ENCODE peak calls at places on chromosomes 5 and 9, in nine cellular contexts. W is HCT116; T is CD4-positive, alpha-beta memory T cell; A is A172; M is cardiac muscle cell; I is stimulated activated CD8-positive, alpha-beta memory T cell treated with anti-CD3 and anti-CD28 coated beads, Interleukin-15, amount 100 ng/mL, for 24 hours; Y is posterior vena cava; G is NCI-H2171 treated with DMSO at 0.1 percent for 48 hours; R is T-helper 1 cell. Z is an unnamed sample.

GRCh38 chr9:126415741-126416370 is 89.2 kb downstream of the MVB12B start:
- DNase-seq in I (no peak), M (no peak), W (no peak), A (no peak), Y (no peak), G (no peak), R (no peak), T (no peak), Z (no peak)

GRCh38 chr5:53249529-53249928 is 140.0 kb upstream of the MOCS2 start:
- DNase-seq in Y (peak), I (no peak), T (no peak), G (no peak), R (no peak), W (no peak), A (peak), M (no peak), Z (no peak)

GRCh38 chr5:177557041-177557647 is 2.8 kb upstream of the FAM193B start:
- DNase-seq in G (no peak), M (peak), Y (no peak), A (peak), T (peak), I (no peak), W (no peak), R (no peak), Z (peak)

GRCh38 chr5:151223447-151224264 is at the start of gene CCDC69:
- DNase-seq in G (peak), W (peak), T (peak), R (no peak), Y (peak), M (peak), A (peak), I (no peak), Z (peak)

GRCh38 chr5:93359296-93359957 is 221.6 kb downstream of the NR2F1-AS1 start:
- DNase-seq in Y (no peak), R (no peak), M (no peak), G (no peak), T (no peak), A (peak), I (no peak), W (peak), Z (no peak)

GRCh38 chr9:93223241-93224180 is 39.6 kb downstream of the WNK2 start:
- DNase-seq in T (no peak), G (peak), W (peak), A (peak), R (no peak), Y (no peak), M (no peak), I (no peak), Z (no peak)

GRCh38 chr5:91332267-91333044 is 50.7 kb downstream of the ARRDC3 start:
- DNase-seq in I (no peak), R (no peak), T (no peak), Y (no peak), A (peak), M (no peak), W (peak), G (no peak), Z (no peak)

GRCh38 chr5:143002459-143003327 is 232.5 kb downstream of the ARHGAP26 start:
- DNase-seq in W (no peak), R (peak), T (peak), I (no peak), A (peak), Y (no peak), G (peak), M (no peak), Z (peak)

GRCh38 chr9:131037336-131038255 is 28.6 kb downstream of the LAMC3 start:
- DNase-seq in I (no peak), T (no peak), W (no peak), Y (peak), A (no peak), G (no peak), R (no peak), M (peak), Z (no peak)

GRCh38 chr5:10662661-10663245 is 98.3 kb downstream of the DAP start:
- DNase-seq in T (no peak), R (no peak), Y (peak), M (no peak), G (no peak), W (no peak), A (no peak), I (no peak), Z (no peak)

GRCh38 chr5:93158841-93159240 is 422.2 kb downstream of the NR2F1-AS1 start:
- DNase-seq in M (no peak), G (no peak), W (no peak), Y (no peak), R (no peak), T (no peak), A (no peak), I (no peak), Z (no peak)

Z was measured in SK-N-DZ.